ENCODE peak calls at places on chromosomes 3 and 15, in ten cellular contexts. O is fibroblast of the aortic adventitia; L is cardiac fibroblast; T is activated CD4-positive, alpha-beta T cell treated with anti-CD3 and anti-CD28 coated beads, Interleukin-2, amount 10 ng/mL, durations not matched to agents 7 days and 5 days; R is stimulated activated CD8-positive, alpha-beta memory T cell treated with anti-CD3 and anti-CD28 coated beads, Interleukin-7, amount 100 ng/mL, for 4 hours; Z is fibroblast of pulmonary artery; X is hypothalamus; D is iPS-NIHi11; F is osteocyte; K is HCT116. Q is an unnamed sample.

GRCh38 chr15:74863239-74864056 is 9.7 kb downstream of the SCAMP2 start:
- DNase-seq in F (no peak), T (no peak), R (no peak), D (no peak), K (no peak), X (no peak), O (no peak), Z (peak), L (no peak), Q (no peak)

GRCh38 chr3:38738630-38739395 is 77.2 kb downstream of the SCN10A start:
- DNase-seq in X (no peak), D (peak), R (no peak), L (peak), O (peak), Z (peak), F (no peak), K (peak), T (peak), Q (peak)

GRCh38 chr3:14532691-14533456 is 7.3 kb downstream of the GRIP2 start:
- DNase-seq in R (no peak), T (peak), Z (no peak), D (peak), K (peak), X (no peak), L (peak), O (peak), F (no peak), Q (no peak)

GRCh38 chr3:127182848-127183714 is 9.8 kb upstream of the PRR23E start:
- DNase-seq in Z (no peak), O (no peak), T (no peak), L (no peak), X (no peak), F (peak), R (no peak), K (peak), D (peak), Q (no peak)

GRCh38 chr15:62344806-62345539 is 179.9 kb upstream of the C2CD4B start:
- DNase-seq in T (peak), Z (peak), D (peak), O (peak), R (peak), K (peak), F (peak), X (no peak), L (peak), Q (no peak)

GRCh38 chr15:90907051-90907660 is 4.1 kb downstream of the MAN2A2 start:
- DNase-seq in X (no peak), D (no peak), R (no peak), Z (no peak), K (no peak), F (no peak), O (no peak), T (no peak), L (no peak), Q (no peak)

GRCh38 chr3:120418866-120419490 is 31.8 kb downstream of the FSTL1 start:
- DNase-seq in X (peak), L (peak), K (peak), F (no peak), Z (peak), T (peak), R (no peak), D (peak), O (peak), Q (no peak)

GRCh38 chr3:112333386-112334334 is 704 bp downstream of the CD200 start:
- DNase-seq in T (peak), L (peak), R (no peak), F (no peak), X (peak), Z (peak), K (no peak), D (peak), O (peak), Q (no peak)

GRCh38 chr3:135503429-135504083 is 462.0 kb upstream of the PPP2R3A start:
- DNase-seq in F (no peak), D (peak), Z (peak), X (peak), T (peak), O (peak), K (peak), R (no peak), L (peak), Q (no peak)

GRCh38 chr15:41660235-41661077 is at the start of gene MGA:
- DNase-seq in T (peak), F (peak), R (peak), O (peak), D (peak), Z (peak), K (peak), L (peak), X (peak), Q (no peak)

GRCh38 chr3:187975571-187976360 is 178.2 kb upstream of the LPP start:
- DNase-seq in R (no peak), L (no peak), D (peak), T (no peak), O (no peak), Z (no peak), K (peak), F (no peak), X (no peak), Q (no peak)

GRCh38 chr15:62549345-62549970 is 384.4 kb upstream of the C2CD4B start:
- DNase-seq in D (peak), L (peak), K (peak), F (no peak), R (no peak), O (peak), X (no peak), Z (peak), T (no peak), Q (no peak)

GRCh38 chr3:37210230-37210629 is 35.8 kb upstream of the LRRFIP2 start:
- DNase-seq in K (no peak), X (no peak), T (no peak), F (no peak), O (peak), R (no peak), Z (peak), D (no peak), L (peak), Q (no peak)

GRCh38 chr3:13282986-13283876 is 136.9 kb downstream of the NUP210 start:
- DNase-seq in F (no peak), O (no peak), X (no peak), Z (no peak), K (peak), R (no peak), L (no peak), T (no peak), D (peak), Q (no peak)

GRCh38 chr3:43496740-43497375 is 125.0 kb downstream of the ANO10 start:
- DNase-seq in T (no peak), D (no peak), F (no peak), Z (peak), O (no peak), X (no peak), L (peak), K (no peak), R (no peak), Q (no peak)

GRCh38 chr15:84816694-84817460 is at the start of gene ALPK3:
- DNase-seq in K (no peak), Z (no peak), F (no peak), X (peak), R (no peak), T (no peak), D (peak), L (no peak), O (no peak), Q (no peak)

GRCh38 chr3:160707187-160707789 is 30.3 kb downstream of the ARL14 start:
- DNase-seq in O (peak), F (no peak), L (peak), R (peak), X (no peak), T (peak), D (peak), K (peak), Z (peak), Q (no peak)

GRCh38 chr15:90167121-90167520 is 34.0 kb upstream of the SEMA4B start:
- DNase-seq in Z (no peak), L (no peak), R (no peak), K (no peak), F (no peak), T (no peak), D (no peak), O (no peak), X (no peak), Q (no peak)

GRCh38 chr3:156142649-156143048 is 22.3 kb downstream of the KCNAB1 start:
- DNase-seq in R (no peak), F (no peak), K (no peak), O (peak), Z (peak), L (peak), D (no peak), X (no peak), T (no peak), Q (no peak)

GRCh38 chr3:49614936-49615335 is 59.2 kb upstream of the APEH start:
- DNase-seq in D (no peak), R (no peak), Z (no peak), O (no peak), T (no peak), L (no peak), X (no peak), F (no peak), K (no peak), Q (no peak)

GRCh38 chr3:24773798-24774197 is 279.1 kb upstream of the THRB start:
- DNase-seq in K (peak), X (peak), D (peak), L (peak), T (no peak), F (no peak), Z (peak), R (no peak), O (peak), Q (no peak)

GRCh38 chr3:44068753-44069152 is 172.9 kb upstream of the TOPAZ1 start:
- DNase-seq in K (no peak), Z (no peak), R (no peak), X (no peak), D (no peak), F (peak), O (no peak), T (no peak), L (no peak), Q (no peak)